ENCODE peak calls at places on chromosomes 7 and 10, in five cellular contexts. Z, V, A, D and Q are unnamed samples.

GRCh38 chr10:87546221-87546620 is 41.5 kb downstream of the MINPP1 start:
- DNase-seq in Z (no peak), D (no peak), V (no peak), A (no peak), Q (peak)

GRCh38 chr7:113410791-113411190 is 292.4 kb upstream of the SMIM30 start:
- DNase-seq in Z (no peak), A (no peak), D (no peak), V (no peak), Q (no peak)

GRCh38 chr7:41881313-41882130 is 178.6 kb upstream of the INHBA start:
- DNase-seq in A (peak), Z (peak), D (no peak), V (no peak), Q (peak)

GRCh38 chr7:105839271-105839670 is 37.1 kb downstream of the ATXN7L1 start:
- DNase-seq in Z (no peak), D (no peak), A (no peak), V (no peak), Q (no peak)

GRCh38 chr10:68332259-68333057 is at the start of gene PBLD:
- DNase-seq in Z (peak), V (peak), A (peak), D (peak), Q (peak)

GRCh38 chr7:53218730-53219504 is 183.5 kb downstream of the POM121L12 start:
- DNase-seq in V (peak), D (peak), A (no peak), Z (no peak), Q (no peak)

GRCh38 chr10:87776328-87776727 is 41.7 kb downstream of the ATAD1 start:
- DNase-seq in D (no peak), V (no peak), A (no peak), Z (no peak), Q (no peak)

GRCh38 chr7:85167636-85168035 is 19.2 kb downstream of the SEMA3D start:
- DNase-seq in D (no peak), Z (no peak), A (no peak), V (no peak), Q (no peak)

GRCh38 chr10:75400769-75401568 is 595 bp downstream of the ZNF503 start:
- DNase-seq in Z (no peak), D (no peak), A (no peak), V (peak), Q (no peak)

GRCh38 chr7:21887353-21887752 is 58.3 kb downstream of the CDCA7L start:
- DNase-seq in A (no peak), Z (no peak), V (no peak), D (no peak), Q (no peak)

GRCh38 chr10:48606530-48607355 is 1.9 kb upstream of the ARHGAP22 start:
- DNase-seq in A (no peak), V (no peak), Z (no peak), D (no peak), Q (peak)

GRCh38 chr10:32889631-32890212 is 68.3 kb downstream of the ITGB1 start:
- DNase-seq in D (no peak), A (no peak), Z (no peak), V (no peak), Q (no peak)

GRCh38 chr7:116529250-116529649 is 4.4 kb downstream of the CAV1 start:
- DNase-seq in Z (no peak), V (no peak), D (no peak), A (no peak), Q (no peak)

GRCh38 chr7:143387156-143387975 is 6.2 kb downstream of the ZYX start:
- DNase-seq in Z (no peak), V (peak), A (no peak), D (no peak), Q (no peak)

GRCh38 chr7:67625257-67625713 is 628.7 kb downstream of the TYW1 start:
- DNase-seq in Z (peak), A (no peak), V (peak), D (peak), Q (no peak)

GRCh38 chr10:58512470-58513188 is at the start of gene BICC1:
- DNase-seq in A (no peak), Z (no peak), D (peak), V (peak), Q (no peak)

GRCh38 chr10:102744374-102745051 is 765 bp downstream of the WBP1L start:
- DNase-seq in A (no peak), D (no peak), Z (peak), V (no peak), Q (no peak)

GRCh38 chr7:35992436-35992835 is 160.6 kb upstream of the EEPD1 start:
- DNase-seq in Z (no peak), A (no peak), D (no peak), V (no peak), Q (no peak)

GRCh38 chr10:44930904-44931620 is 19.9 kb downstream of the TMEM72 start:
- DNase-seq in D (no peak), Z (no peak), A (no peak), V (no peak), Q (no peak)

GRCh38 chr10:30374353-30374752 is 25.3 kb upstream of the MTPAP start:
- DNase-seq in A (no peak), Z (peak), D (peak), V (peak), Q (no peak)

GRCh38 chr10:100791254-100792058 is 46.1 kb downstream of the PAX2 start:
- DNase-seq in V (no peak), Z (no peak), D (no peak), A (no peak), Q (no peak)

GRCh38 chr7:141593134-141593533 is 41.9 kb downstream of the AGK start:
- DNase-seq in Z (no peak), A (no peak), V (no peak), D (no peak), Q (no peak)

GRCh38 chr7:86778271-86778670 is 134.6 kb downstream of the GRM3 start:
- DNase-seq in Z (no peak), D (no peak), V (no peak), A (no peak), Q (no peak)

GRCh38 chr10:80081026-80081425 is 2.6 kb downstream of the TMEM254 start:
- DNase-seq in Z (no peak), V (no peak), A (no peak), D (no peak), Q (no peak)

GRCh38 chr10:112834661-112835060 is 115.4 kb upstream of the TCF7L2 start:
- DNase-seq in V (no peak), Z (no peak), A (no peak), D (no peak), Q (no peak)

GRCh38 chr10:64484931-64485330 is 963.7 kb downstream of the REEP3 start:
- DNase-seq in Z (no peak), A (no peak), V (no peak), D (no peak), Q (no peak)

GRCh38 chr10:73653701-73654100 is 2.1 kb downstream of the SYNPO2L start:
- DNase-seq in Z (no peak), V (no peak), D (no peak), A (no peak), Q (peak)

GRCh38 chr7:36219429-36219828 is 66.4 kb downstream of the EEPD1 start:
- DNase-seq in A (no peak), D (no peak), Z (no peak), V (no peak), Q (no peak)

GRCh38 chr7:156947120-156947843 is 2.2 kb upstream of the NOM1 start:
- DNase-seq in Z (no peak), A (no peak), V (no peak), D (no peak), Q (no peak)

GRCh38 chr7:47758546-47758945 is 176.6 kb upstream of the TNS3 start:
- DNase-seq in D (no peak), A (no peak), Z (no peak), V (no peak), Q (no peak)

GRCh38 chr7:108267615-108268014 is 137.5 kb upstream of the LAMB4 start:
- DNase-seq in A (no peak), Z (no peak), D (no peak), V (no peak), Q (no peak)

GRCh38 chr7:72444023-72444776 is 32.1 kb upstream of the CALN1 start:
- DNase-seq in Z (no peak), A (no peak), V (no peak), D (no peak), Q (peak)

GRCh38 chr7:40324889-40325288 is 190.1 kb downstream of the SUGCT start:
- DNase-seq in D (no peak), V (no peak), A (no peak), Z (no peak), Q (no peak)

GRCh38 chr10:78623577-78624215 is 445.1 kb upstream of the ZMIZ1 start:
- DNase-seq in Z (peak), V (no peak), D (no peak), A (no peak), Q (no peak)

GRCh38 chr10:109941193-109941872 is 18.0 kb upstream of the XPNPEP1 start:
- DNase-seq in V (no peak), D (no peak), A (no peak), Z (no peak), Q (no peak)

GRCh38 chr10:19325581-19325980 is 277.0 kb downstream of the MALRD1 start:
- DNase-seq in V (no peak), A (no peak), Z (no peak), D (no peak), Q (no peak)

GRCh38 chr7:69941077-69941476 is 342.8 kb downstream of the AUTS2 start:
- DNase-seq in Z (no peak), D (no peak), A (no peak), V (no peak), Q (no peak)

GRCh38 chr7:159031135-159031701 is 113.4 kb downstream of the VIPR2 start:
- DNase-seq in V (peak), D (peak), Z (no peak), A (no peak), Q (no peak)

GRCh38 chr7:14888904-14889482 is 13.6 kb downstream of the DGKB start:
- DNase-seq in V (no peak), Z (no peak), A (no peak), D (no peak), Q (no peak)